ENCODE peak calls at places on chromosome 15, in four cellular contexts. Q is psoas muscle, F is ovary, X is astrocyte. O is an unnamed sample.
A peak's percentile ranks its signal among the peaks of the same experiment; 100 is the strongest.

GRCh38 chr15:90082140-90082713 is 20.0 kb downstream of the IDH2 start:
- DNase-seq in F (no peak), Q (no peak), X (no peak), O (no peak)

GRCh38 chr15:55992769-55993110 is 672 bp downstream of the NEDD4 start:
- DNase-seq in Q (no peak), F (no peak), X (no peak), O (no peak)

GRCh38 chr15:98770984-98771383 is 122.6 kb downstream of the IGF1R start:
- DNase-seq in F (no peak), X (no peak), Q (no peak), O (no peak)

GRCh38 chr15:78977091-78977571 is 32.3 kb upstream of the CTSH start:
- DNase-seq in Q (no peak), F (no peak), X (no peak), O (no peak)

GRCh38 chr15:67542192-67542461 is 376 bp upstream of the MAP2K5 start:
- DNase-seq in F (no peak), X (no peak), Q (no peak), O (no peak)

GRCh38 chr15:77107531-77108355 is 36.8 kb upstream of the TSPAN3 start:
- DNase-seq in F (peak; percentile 69), X (peak; percentile 18), Q (peak; percentile 73), O (peak; percentile 79)

GRCh38 chr15:53448215-53449001 is 311.1 kb downstream of the WDR72 start:
- DNase-seq in Q (no peak), X (no peak), F (no peak), O (no peak)

GRCh38 chr15:48582472-48583235 is 62.9 kb downstream of the FBN1 start:
- DNase-seq in F (no peak), X (peak; percentile 95), Q (no peak), O (no peak)

GRCh38 chr15:87477759-87478687 is 778.5 kb downstream of the NTRK3 start:
- DNase-seq in Q (no peak), F (peak; percentile 34), X (peak; percentile 87), O (peak; percentile 14)

GRCh38 chr15:69200773-69201745 is 40.6 kb downstream of the GLCE start:
- DNase-seq in X (no peak), F (no peak), Q (no peak), O (no peak)

GRCh38 chr15:70426065-70426821 is 328.5 kb upstream of the TLE3 start:
- DNase-seq in X (peak; percentile 21), F (no peak), Q (no peak), O (no peak)

GRCh38 chr15:49620174-49620573 is 444 bp downstream of the FAM227B start:
- DNase-seq in F (peak; percentile 33), Q (no peak), X (peak; percentile 35), O (peak; percentile 28)

GRCh38 chr15:63501256-63502089 is 2.9 kb upstream of the USP3 start:
- DNase-seq in F (peak; percentile 89), Q (peak; percentile 86), X (peak; percentile 90), O (peak; percentile 84)

GRCh38 chr15:96322401-96323249 is 7.9 kb upstream of the NR2F2 start:
- DNase-seq in Q (peak; percentile 54), F (peak; percentile 81), X (peak; percentile 27), O (peak; percentile 15)

GRCh38 chr15:95903352-95903751 is 427.1 kb upstream of the NR2F2 start:
- DNase-seq in X (no peak), F (no peak), Q (no peak), O (no peak)

GRCh38 chr15:82946155-82946701 is 6.3 kb downstream of the HOMER2 start:
- DNase-seq in Q (no peak), X (no peak), F (no peak), O (no peak)

GRCh38 chr15:81311834-81312459 is 12.0 kb downstream of the STARD5 start:
- DNase-seq in F (no peak), Q (no peak), X (peak; percentile 59), O (no peak)

GRCh38 chr15:70466895-70467529 is 296.3 kb downstream of the UACA start:
- DNase-seq in F (peak; percentile 54), X (peak; percentile 46), Q (no peak), O (peak; percentile 72)

GRCh38 chr15:90358124-90359033 is 6.3 kb downstream of the ZNF774 start:
- DNase-seq in F (no peak), Q (no peak), X (peak; percentile 70), O (no peak)

GRCh38 chr15:34942363-34942762 is 27.2 kb downstream of the AQR start:
- DNase-seq in F (no peak), Q (no peak), X (peak; percentile 77), O (no peak)

GRCh38 chr15:87573534-87573933 is 683.0 kb downstream of the NTRK3 start:
- DNase-seq in X (peak; percentile 24), Q (no peak), F (no peak), O (no peak)

GRCh38 chr15:29090617-29091466 is 178.8 kb downstream of the NSMCE3 start:
- DNase-seq in Q (no peak), X (no peak), F (no peak), O (no peak)

GRCh38 chr15:79674124-79674465 is 222.7 kb downstream of the MTHFS start:
- DNase-seq in X (no peak), Q (no peak), F (no peak), O (no peak)

GRCh38 chr15:57873564-57874209 is 167.2 kb downstream of the POLR2M start:
- DNase-seq in Q (no peak), F (no peak), X (peak; percentile 77), O (no peak)

GRCh38 chr15:79875213-79875612 is 21.6 kb downstream of the MTHFS start:
- DNase-seq in X (no peak), F (no peak), Q (no peak), O (no peak)

GRCh38 chr15:56763496-56763895 is 30.2 kb upstream of the ZNF280D start:
- DNase-seq in F (no peak), Q (no peak), X (no peak), O (no peak)

GRCh38 chr15:72313448-72313840 is 6.5 kb downstream of the CELF6 start:
- DNase-seq in X (no peak), F (no peak), Q (no peak), O (no peak)

GRCh38 chr15:66603301-66604179 is 37.7 kb upstream of the LCTL start:
- DNase-seq in F (peak; percentile 73), X (no peak), Q (peak; percentile 71), O (no peak)

GRCh38 chr15:45648521-45649200 is 13.8 kb downstream of the SQOR start:
- DNase-seq in Q (peak; percentile 67), X (peak; percentile 61), F (no peak), O (no peak)

DNA sequence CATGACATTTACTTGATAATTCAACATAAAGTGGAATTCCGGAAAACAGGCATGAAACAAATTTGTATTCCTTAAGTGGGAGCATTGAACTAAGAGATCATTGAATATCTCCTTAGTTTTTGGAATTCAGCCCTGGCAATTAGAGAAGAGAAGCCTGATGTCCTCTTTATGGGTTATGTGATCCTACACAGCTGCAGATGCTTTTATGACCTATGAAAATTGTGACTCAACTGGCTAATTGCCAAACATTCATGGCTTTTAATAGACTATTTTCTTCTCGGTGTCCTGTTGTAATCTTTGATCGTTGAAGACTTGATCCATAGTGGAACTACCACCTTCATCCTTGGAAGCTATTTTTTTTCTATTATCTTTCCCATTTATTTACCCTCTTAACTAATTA is 46.1 kb downstream of the AGBL1 start:
- DNase-seq in X (no peak), Q (no peak), F (no peak), O (no peak)
- TF ChIP-seq CTCF in X (no peak), Q (no peak), F (no peak), O (no peak)

DNA sequence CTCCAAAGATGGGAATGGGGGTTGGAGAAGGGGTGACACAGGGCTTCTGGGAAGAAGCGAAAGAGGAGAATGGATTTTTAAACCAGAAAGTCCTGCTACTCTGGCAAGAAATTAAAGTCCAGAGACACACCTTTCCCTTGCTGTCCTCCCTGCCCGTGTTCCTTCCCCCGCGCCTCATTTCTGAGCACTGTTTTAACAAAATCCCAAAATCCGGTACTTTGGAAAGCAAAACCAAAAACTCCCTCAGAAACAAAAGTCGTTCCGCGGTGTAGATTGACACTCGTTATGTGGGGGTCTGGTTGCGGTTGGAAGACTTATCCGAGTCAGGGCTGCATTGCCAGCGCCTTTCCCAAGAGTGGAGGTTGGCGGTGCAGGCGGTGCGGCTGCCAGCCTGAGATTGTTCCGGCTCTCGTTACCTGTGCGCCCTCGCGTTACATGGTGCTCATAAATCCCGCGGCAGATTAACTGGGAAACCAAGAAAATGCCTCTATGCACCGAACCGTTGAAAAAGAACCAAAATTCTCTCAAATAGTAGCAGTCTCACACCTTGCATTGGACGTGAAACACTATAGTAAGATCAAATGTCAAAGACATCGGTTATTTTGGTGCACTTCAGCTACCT is 217.8 kb downstream of the MEIS2 start:
- DNase-seq in F (no peak), X (no peak), Q (peak; percentile 28), O (no peak)
- H3K4me3 ChIP-seq in F (peak overlapping the region; percentile 36), X (peak overlapping the region; percentile 52), Q (peak overlapping the region; percentile 36), O (no peak overlapping the region)

GRCh38 chr15:59751552-59752413 is 62.7 kb upstream of the BNIP2 start:
- DNase-seq in X (no peak), Q (no peak), F (no peak), O (no peak)
- TF ChIP-seq CTCF in X (peak; percentile 19), Q (peak; percentile 9), F (no peak), O (no peak)

GRCh38 chr15:93235926-93236781 is 147.1 kb upstream of the RGMA start:
- DNase-seq in F (no peak), Q (no peak), X (no peak), O (peak; percentile 31)
- H3K4me3 ChIP-seq in F (no peak overlapping the region), Q (no peak overlapping the region), X (no peak overlapping the region), O (no peak overlapping the region)

GRCh38 chr15:47500823-47501222 is 216.5 kb upstream of the SEMA6D start:
- DNase-seq in X (no peak), Q (no peak), F (no peak), O (no peak)

DNA sequence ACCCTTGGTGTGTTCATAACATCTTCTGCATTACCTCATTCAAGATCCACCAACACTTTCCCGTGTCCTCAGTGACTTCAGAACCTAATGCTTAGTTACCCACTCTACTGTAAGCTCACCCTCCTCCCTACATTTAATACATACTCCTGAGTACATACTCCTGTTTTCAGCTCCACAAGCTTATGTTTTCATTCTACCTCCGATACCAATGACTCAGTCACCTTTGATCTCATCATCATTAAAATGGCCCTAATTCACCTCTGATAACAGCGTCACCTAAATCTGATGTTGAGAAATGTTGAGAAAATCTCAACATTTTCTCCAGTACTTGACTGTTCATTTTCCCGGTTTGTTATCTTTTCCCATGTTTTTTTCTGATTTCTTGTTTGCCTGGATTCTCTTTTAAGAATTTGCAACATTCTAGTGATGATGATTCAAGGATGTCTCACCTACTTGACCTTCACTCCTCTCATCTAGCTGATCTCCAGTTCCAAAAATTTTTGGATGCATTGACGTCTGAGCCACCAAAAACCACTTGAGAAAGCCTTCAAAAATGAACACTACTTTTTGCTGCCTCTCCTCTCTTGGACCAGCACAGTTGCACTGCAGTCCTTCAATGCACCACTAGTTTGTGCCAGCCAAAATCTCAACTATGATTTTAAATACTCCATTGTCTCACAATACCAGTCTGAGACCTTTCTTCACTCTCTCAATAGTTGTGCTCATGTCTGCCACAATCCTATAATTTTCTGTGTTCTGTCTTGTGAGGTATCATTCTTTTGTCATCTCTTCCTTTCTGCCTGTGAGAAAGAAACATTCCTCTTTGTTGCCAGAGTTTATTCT is 220.7 kb upstream of the SEMA6D start:
- DNase-seq in Q (no peak), X (peak; percentile 12), F (no peak), O (no peak)
- TF ChIP-seq CTCF in Q (no peak), X (peak; percentile 9), F (no peak), O (no peak)

DNA sequence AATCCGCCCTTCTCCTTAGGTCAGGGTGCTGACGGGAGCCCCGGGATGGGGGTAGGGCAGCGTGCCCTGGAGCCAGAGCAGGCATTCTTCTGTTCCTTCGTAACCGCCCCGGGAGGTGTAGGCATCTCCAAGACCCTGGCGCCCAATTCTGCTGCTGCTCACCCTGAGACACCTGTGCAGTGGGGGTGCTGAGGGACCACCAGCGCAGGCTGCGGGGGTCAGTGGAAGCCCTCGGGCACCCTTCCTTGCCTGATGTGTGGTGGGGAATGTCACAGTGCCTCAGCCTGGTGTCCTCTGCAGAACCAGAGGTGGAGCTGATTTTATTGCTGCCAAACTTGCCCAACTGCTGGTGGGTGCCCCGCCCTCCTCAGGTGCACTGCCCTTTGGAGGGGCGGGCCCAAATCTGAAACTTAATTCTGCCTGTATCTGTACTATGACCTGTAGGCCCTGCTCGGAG is 7.3 kb downstream of the CSK start:
- DNase-seq in F (no peak), Q (no peak), X (no peak), O (peak; percentile 82)
- H3K4me3 ChIP-seq in F (no peak overlapping the region), Q (no peak overlapping the region), X (no peak overlapping the region), O (no peak overlapping the region)

O was measured in mucosa of descending colon.